ENCODE peak calls at places on chromosomes 2 and 18, in seven cellular contexts. One of them, this sample, is unnamed.

GRCh38 chr2:151765760-151766159 is 31.5 kb upstream of the NEB start:
- DNase-seq in EL: no peak
- DNase-seq in Kasumi-1: no peak
- DNase-seq in nucleus accumbens: no peak
- DNase-seq in D341Med: no peak
- DNase-seq in astrocyte of the spinal cord: no peak
- DNase-seq in fibroblast of mammary gland: no peak
- DNase-seq in this sample: no peak

GRCh38 chr2:72963423-72964145 is 46.3 kb downstream of the EMX1 start:
- DNase-seq in EL: no peak
- DNase-seq in Kasumi-1: no peak
- DNase-seq in nucleus accumbens: no peak
- DNase-seq in D341Med: no peak
- DNase-seq in astrocyte of the spinal cord: no peak
- DNase-seq in fibroblast of mammary gland: no peak
- DNase-seq in this sample: no peak

GRCh38 chr2:156322103-156322671 is 10.3 kb downstream of the NR4A2 start:
- DNase-seq in EL: no peak
- DNase-seq in Kasumi-1: no peak
- DNase-seq in nucleus accumbens: no peak
- DNase-seq in D341Med: no peak
- DNase-seq in astrocyte of the spinal cord: no peak
- DNase-seq in fibroblast of mammary gland: no peak
- DNase-seq in this sample: no peak

GRCh38 chr2:171687287-171688128 is at the start of gene DYNC1I2:
- DNase-seq in EL: peak
- DNase-seq in Kasumi-1: peak
- DNase-seq in nucleus accumbens: peak
- DNase-seq in D341Med: peak
- DNase-seq in astrocyte of the spinal cord: peak
- DNase-seq in fibroblast of mammary gland: peak
- DNase-seq in this sample: peak

GRCh38 chr2:30336978-30337841 is 105.9 kb downstream of the LBH start:
- DNase-seq in EL: no peak
- DNase-seq in Kasumi-1: peak
- DNase-seq in nucleus accumbens: no peak
- DNase-seq in D341Med: no peak
- DNase-seq in astrocyte of the spinal cord: no peak
- DNase-seq in fibroblast of mammary gland: no peak
- DNase-seq in this sample: no peak

GRCh38 chr2:215207791-215208367 is 69.5 kb upstream of the ABCA12 start:
- DNase-seq in EL: no peak
- DNase-seq in Kasumi-1: no peak
- DNase-seq in nucleus accumbens: no peak
- DNase-seq in D341Med: no peak
- DNase-seq in astrocyte of the spinal cord: no peak
- DNase-seq in fibroblast of mammary gland: no peak
- DNase-seq in this sample: no peak

GRCh38 chr2:189236066-189236465 is 56.5 kb upstream of the COL5A2 start:
- DNase-seq in EL: peak
- DNase-seq in Kasumi-1: no peak
- DNase-seq in nucleus accumbens: no peak
- DNase-seq in D341Med: no peak
- DNase-seq in astrocyte of the spinal cord: no peak
- DNase-seq in fibroblast of mammary gland: peak
- DNase-seq in this sample: no peak

GRCh38 chr18:54102123-54102522 is 122.3 kb downstream of the MBD2 start:
- DNase-seq in EL: no peak
- DNase-seq in Kasumi-1: no peak
- DNase-seq in nucleus accumbens: no peak
- DNase-seq in D341Med: no peak
- DNase-seq in astrocyte of the spinal cord: no peak
- DNase-seq in fibroblast of mammary gland: no peak
- DNase-seq in this sample: no peak

GRCh38 chr2:10475811-10476660 is 27.9 kb upstream of the ODC1 start:
- DNase-seq in EL: no peak
- DNase-seq in Kasumi-1: no peak
- DNase-seq in nucleus accumbens: no peak
- DNase-seq in D341Med: no peak
- DNase-seq in astrocyte of the spinal cord: no peak
- DNase-seq in fibroblast of mammary gland: no peak
- DNase-seq in this sample: no peak

GRCh38 chr18:59643740-59644139 is 53.5 kb downstream of the CCBE1 start:
- DNase-seq in EL: no peak
- DNase-seq in Kasumi-1: no peak
- DNase-seq in nucleus accumbens: no peak
- DNase-seq in D341Med: no peak
- DNase-seq in astrocyte of the spinal cord: no peak
- DNase-seq in fibroblast of mammary gland: no peak
- DNase-seq in this sample: no peak

GRCh38 chr2:66301767-66302140 is 133.2 kb upstream of the MEIS1 start:
- DNase-seq in EL: no peak
- DNase-seq in Kasumi-1: no peak
- DNase-seq in nucleus accumbens: no peak
- DNase-seq in D341Med: no peak
- DNase-seq in astrocyte of the spinal cord: no peak
- DNase-seq in fibroblast of mammary gland: no peak
- DNase-seq in this sample: no peak

GRCh38 chr2:200476836-200477235 is 33.0 kb downstream of the KCTD18 start:
- DNase-seq in EL: no peak
- DNase-seq in Kasumi-1: no peak
- DNase-seq in nucleus accumbens: no peak
- DNase-seq in D341Med: no peak
- DNase-seq in astrocyte of the spinal cord: no peak
- DNase-seq in fibroblast of mammary gland: no peak
- DNase-seq in this sample: peak

GRCh38 chr2:32489061-32489460 is 132.2 kb downstream of the BIRC6 start:
- DNase-seq in EL: no peak
- DNase-seq in Kasumi-1: no peak
- DNase-seq in nucleus accumbens: no peak
- DNase-seq in D341Med: no peak
- DNase-seq in astrocyte of the spinal cord: no peak
- DNase-seq in fibroblast of mammary gland: no peak
- DNase-seq in this sample: no peak

GRCh38 chr2:171763602-171764001 is 76.3 kb downstream of the DYNC1I2 start:
- DNase-seq in EL: peak
- DNase-seq in Kasumi-1: no peak
- DNase-seq in nucleus accumbens: no peak
- DNase-seq in D341Med: no peak
- DNase-seq in astrocyte of the spinal cord: no peak
- DNase-seq in fibroblast of mammary gland: peak
- DNase-seq in this sample: no peak

GRCh38 chr2:218129756-218130155 is 3.9 kb downstream of the CXCR2 start:
- DNase-seq in EL: peak
- DNase-seq in Kasumi-1: no peak
- DNase-seq in nucleus accumbens: no peak
- DNase-seq in D341Med: no peak
- DNase-seq in astrocyte of the spinal cord: no peak
- DNase-seq in fibroblast of mammary gland: peak
- DNase-seq in this sample: no peak

GRCh38 chr2:120509991-120510735 is 164.2 kb downstream of the INHBB start:
- DNase-seq in EL: no peak
- DNase-seq in Kasumi-1: no peak
- DNase-seq in nucleus accumbens: no peak
- DNase-seq in D341Med: no peak
- DNase-seq in astrocyte of the spinal cord: no peak
- DNase-seq in fibroblast of mammary gland: no peak
- DNase-seq in this sample: no peak

GRCh38 chr2:134432438-134432883 is 178.6 kb downstream of the MGAT5 start:
- DNase-seq in EL: no peak
- DNase-seq in Kasumi-1: no peak
- DNase-seq in nucleus accumbens: no peak
- DNase-seq in D341Med: no peak
- DNase-seq in astrocyte of the spinal cord: no peak
- DNase-seq in fibroblast of mammary gland: no peak
- DNase-seq in this sample: no peak

GRCh38 chr18:13136689-13137040 is 81.9 kb upstream of the LDLRAD4 start:
- DNase-seq in EL: peak
- DNase-seq in Kasumi-1: no peak
- DNase-seq in nucleus accumbens: no peak
- DNase-seq in D341Med: no peak
- DNase-seq in astrocyte of the spinal cord: peak
- DNase-seq in fibroblast of mammary gland: no peak
- DNase-seq in this sample: peak

GRCh38 chr2:109176489-109176888 is 47.5 kb downstream of the SH3RF3 start:
- DNase-seq in EL: no peak
- DNase-seq in Kasumi-1: no peak
- DNase-seq in nucleus accumbens: no peak
- DNase-seq in D341Med: no peak
- DNase-seq in astrocyte of the spinal cord: no peak
- DNase-seq in fibroblast of mammary gland: no peak
- DNase-seq in this sample: no peak

GRCh38 chr2:161613161-161613560 is 11.1 kb upstream of the SLC4A10 start:
- DNase-seq in EL: no peak
- DNase-seq in Kasumi-1: no peak
- DNase-seq in nucleus accumbens: no peak
- DNase-seq in D341Med: no peak
- DNase-seq in astrocyte of the spinal cord: peak
- DNase-seq in fibroblast of mammary gland: no peak
- DNase-seq in this sample: no peak

GRCh38 chr2:238155761-238156694 is 2.7 kb upstream of the ERFE start:
- DNase-seq in EL: no peak
- DNase-seq in Kasumi-1: no peak
- DNase-seq in nucleus accumbens: no peak
- DNase-seq in D341Med: no peak
- DNase-seq in astrocyte of the spinal cord: no peak
- DNase-seq in fibroblast of mammary gland: no peak
- DNase-seq in this sample: no peak

GRCh38 chr2:240685771-240686371 is 3.2 kb upstream of the AQP12B start:
- DNase-seq in EL: no peak
- DNase-seq in Kasumi-1: no peak
- DNase-seq in nucleus accumbens: no peak
- DNase-seq in D341Med: peak
- DNase-seq in astrocyte of the spinal cord: no peak
- DNase-seq in fibroblast of mammary gland: no peak
- DNase-seq in this sample: no peak

GRCh38 chr2:46333912-46334311 is 36.7 kb downstream of the EPAS1 start:
- DNase-seq in EL: peak
- DNase-seq in Kasumi-1: no peak
- DNase-seq in nucleus accumbens: no peak
- DNase-seq in D341Med: no peak
- DNase-seq in astrocyte of the spinal cord: no peak
- DNase-seq in fibroblast of mammary gland: peak
- DNase-seq in this sample: no peak

GRCh38 chr18:2994603-2995432 is 18.1 kb downstream of the LPIN2 start:
- DNase-seq in EL: no peak
- DNase-seq in Kasumi-1: peak
- DNase-seq in nucleus accumbens: no peak
- DNase-seq in D341Med: peak
- DNase-seq in astrocyte of the spinal cord: no peak
- DNase-seq in fibroblast of mammary gland: no peak
- DNase-seq in this sample: no peak

GRCh38 chr2:27184115-27184514 is 27.7 kb upstream of the ATRAID start:
- DNase-seq in EL: no peak
- DNase-seq in Kasumi-1: no peak
- DNase-seq in nucleus accumbens: no peak
- DNase-seq in D341Med: no peak
- DNase-seq in astrocyte of the spinal cord: no peak
- DNase-seq in fibroblast of mammary gland: peak
- DNase-seq in this sample: no peak

GRCh38 chr18:48303883-48304282 is 105.3 kb downstream of the ZBTB7C start:
- DNase-seq in EL: no peak
- DNase-seq in Kasumi-1: no peak
- DNase-seq in nucleus accumbens: no peak
- DNase-seq in D341Med: no peak
- DNase-seq in astrocyte of the spinal cord: no peak
- DNase-seq in fibroblast of mammary gland: no peak
- DNase-seq in this sample: no peak

GRCh38 chr18:57437782-57438668 is 2.9 kb downstream of the ONECUT2 start:
- DNase-seq in EL: peak
- DNase-seq in Kasumi-1: peak
- DNase-seq in nucleus accumbens: peak
- DNase-seq in D341Med: peak
- DNase-seq in astrocyte of the spinal cord: no peak
- DNase-seq in fibroblast of mammary gland: peak
- DNase-seq in this sample: peak

GRCh38 chr2:9107168-9108025 is 99.2 kb upstream of the ASAP2 start:
- DNase-seq in EL: no peak
- DNase-seq in Kasumi-1: no peak
- DNase-seq in nucleus accumbens: no peak
- DNase-seq in D341Med: no peak
- DNase-seq in astrocyte of the spinal cord: no peak
- DNase-seq in fibroblast of mammary gland: peak
- DNase-seq in this sample: no peak